ENCODE peak calls at places on chromosome 19, in five cellular contexts. Z is tibial nerve, I is lower leg skin, C is IMR-90, P is AG09309. O is an unnamed sample.

GRCh38 chr19:33133438-33134031 is 1.6 kb downstream of the WDR88 start:
- DNase-seq in I (no peak), C (no peak), Z (no peak), P (no peak), O (no peak)

GRCh38 chr19:38401148-38401547 is 1.7 kb upstream of the FAM98C start:
- DNase-seq in I (no peak), C (peak), P (no peak), Z (no peak), O (peak)

GRCh38 chr19:292281-292884 is 1.2 kb upstream of the PLPP2 start:
- DNase-seq in C (no peak), I (peak), P (no peak), Z (no peak), O (no peak)

GRCh38 chr19:6648141-6648715 is 21.7 kb downstream of the TNFSF14 start:
- DNase-seq in P (no peak), Z (no peak), C (no peak), I (no peak), O (no peak)

GRCh38 chr19:6890421-6890913 is 3.1 kb downstream of the ADGRE1 start:
- DNase-seq in Z (no peak), P (no peak), I (peak), C (no peak), O (no peak)

GRCh38 chr19:47230122-47230920 is 678 bp downstream of the BBC3 start:
- DNase-seq in P (no peak), C (peak), I (peak), Z (peak), O (no peak)

GRCh38 chr19:3154957-3155736 is 19.3 kb downstream of the GNA15 start:
- DNase-seq in P (peak), C (peak), Z (no peak), I (peak), O (peak)

GRCh38 chr19:28289294-28290063 is 923.5 kb downstream of the UQCRFS1 start:
- DNase-seq in Z (no peak), I (no peak), P (peak), C (no peak), O (peak)

GRCh38 chr19:2476451-2477140 is 669 bp downstream of the GADD45B start:
- DNase-seq in Z (no peak), C (peak), P (no peak), I (no peak), O (no peak)

GRCh38 chr19:38684078-38684861 is 36.8 kb downstream of the ACTN4 start:
- DNase-seq in C (peak), P (peak), I (peak), Z (peak), O (peak)

GRCh38 chr19:15291666-15292065 is 40.7 kb downstream of the BRD4 start:
- DNase-seq in Z (no peak), C (peak), I (no peak), P (no peak), O (no peak)

GRCh38 chr19:46932346-46932745 is 71.5 kb downstream of the ARHGAP35 start:
- DNase-seq in I (peak), C (peak), P (no peak), Z (no peak), O (no peak)

GRCh38 chr19:51462681-51463080 is 4.4 kb upstream of the SIGLEC8 start:
- DNase-seq in P (no peak), Z (no peak), C (no peak), I (peak), O (no peak)

GRCh38 chr19:679418-680286 is 3.5 kb downstream of the FSTL3 start:
- DNase-seq in Z (peak), P (peak), I (peak), C (peak), O (peak)

GRCh38 chr19:34998777-34999497 is 1.2 kb upstream of the GRAMD1A start:
- DNase-seq in C (no peak), I (no peak), P (no peak), Z (no peak), O (no peak)

GRCh38 chr19:39053276-39054090 is 21.1 kb upstream of the FBXO27 start:
- DNase-seq in I (no peak), C (no peak), P (no peak), Z (no peak), O (no peak)

GRCh38 chr19:47158879-47159509 is 28.4 kb downstream of the SAE1 start:
- DNase-seq in C (peak), Z (no peak), I (no peak), P (no peak), O (no peak)

GRCh38 chr19:48715681-48716171 is 3.8 kb downstream of the MAMSTR start:
- DNase-seq in Z (no peak), C (no peak), P (no peak), I (no peak), O (no peak)

GRCh38 chr19:802888-803561 is 5.8 kb downstream of the PTBP1 start:
- DNase-seq in I (no peak), Z (no peak), P (no peak), C (no peak), O (no peak)

GRCh38 chr19:6743714-6744380 is 4.4 kb downstream of the TRIP10 start:
- DNase-seq in I (no peak), Z (no peak), P (no peak), C (peak), O (no peak)

GRCh38 chr19:38251564-38252051 is 4.6 kb downstream of the PPP1R14A start:
- DNase-seq in P (no peak), C (no peak), Z (no peak), I (no peak), O (no peak)

GRCh38 chr19:32647361-32647760 is 27.6 kb downstream of the ANKRD27 start:
- DNase-seq in C (no peak), Z (no peak), I (no peak), P (no peak), O (no peak)

GRCh38 chr19:36246006-36246391 is 31.1 kb downstream of the ZNF146 start:
- DNase-seq in C (no peak), I (no peak), P (no peak), Z (no peak), O (no peak)

GRCh38 chr19:30719991-30720329 is 347.8 kb downstream of the ZNF536 start:
- DNase-seq in C (no peak), I (peak), Z (no peak), P (no peak), O (no peak)

GRCh38 chr19:8251025-8251472 is 41.9 kb downstream of the CERS4 start:
- DNase-seq in C (peak), I (peak), Z (peak), P (no peak), O (peak)
- TF ChIP-seq CTCF in C (no peak), I (no peak), Z (peak), P (peak), O (no peak)

GRCh38 chr19:10316229-10317044 is 622 bp upstream of the FDX2 start:
- DNase-seq in Z (no peak), P (no peak), I (no peak), C (no peak), O (no peak)
- H3K4me3 ChIP-seq in Z (no peak), P (no peak), I (no peak), C (no peak), O (no peak)

DNA sequence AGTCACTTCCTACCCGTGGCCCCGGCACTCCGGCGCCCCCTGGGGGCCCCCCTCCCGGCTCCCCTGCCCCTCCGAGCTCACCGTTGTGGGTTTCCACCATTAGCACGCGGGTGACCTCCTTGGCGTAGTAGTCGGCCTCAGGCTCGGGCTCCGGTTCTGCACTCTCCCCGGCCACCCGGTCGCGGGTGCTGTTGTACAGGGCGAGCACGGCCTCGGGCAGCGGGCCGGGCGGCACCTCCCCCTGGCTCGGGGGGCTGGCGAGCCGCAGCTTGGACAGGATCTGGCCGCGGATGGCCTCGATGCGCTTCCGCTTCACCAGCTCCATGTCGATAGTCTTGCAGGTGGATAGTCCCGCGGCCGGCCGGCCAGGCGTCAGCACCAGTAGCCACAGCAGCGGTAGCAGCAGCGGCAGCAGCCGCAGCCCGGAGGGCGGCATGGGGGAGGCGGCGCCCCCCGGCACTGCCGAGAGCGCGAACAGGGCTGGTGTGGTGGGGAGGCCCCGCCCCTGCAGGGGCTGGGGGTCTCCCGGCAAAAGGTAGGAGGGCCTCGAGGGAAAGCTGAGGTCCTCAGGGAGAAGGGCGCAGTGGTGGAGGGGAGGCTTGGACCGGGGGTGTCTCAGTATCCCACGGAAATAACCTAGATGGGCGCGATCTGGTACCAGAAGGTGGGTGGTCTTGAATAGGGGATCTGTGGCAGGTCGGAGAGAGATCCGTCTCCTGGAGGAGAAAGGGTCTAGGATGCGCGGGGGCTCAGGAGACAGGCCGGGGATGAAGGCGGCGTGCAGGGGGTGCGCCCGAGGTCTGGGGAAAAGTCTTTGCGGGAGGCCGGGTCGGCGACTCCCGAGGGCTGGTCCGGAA is 885 bp downstream of the TGFB1 start:
- DNase-seq in I (peak), P (no peak), C (peak), Z (peak), O (no peak)
- TF ChIP-seq CTCF in I (no peak), P (peak), C (peak), Z (peak), O (peak)

GRCh38 chr19:41353466-41354342 is at the start of gene TGFB1:
- DNase-seq in P (peak), C (peak), Z (peak), I (peak), O (no peak)

GRCh38 chr19:41352279-41352608 is 1.5 kb downstream of the TGFB1 start:
- DNase-seq in P (no peak), I (no peak), Z (no peak), C (no peak), O (no peak)

GRCh38 chr19:41355035-41355434 is 1.3 kb upstream of the TGFB1 start:
- DNase-seq in C (no peak), I (no peak), P (no peak), Z (no peak), O (no peak)

GRCh38 chr19:41355802-41356201 is 2.1 kb upstream of the TGFB1 start:
- DNase-seq in P (no peak), Z (no peak), I (no peak), C (no peak), O (no peak)

GRCh38 chr19:41354343-41354974 is 737 bp upstream of the TGFB1 start:
- DNase-seq in P (no peak), Z (no peak), C (no peak), I (no peak), O (no peak)
- H3K4me3 ChIP-seq in P (peak), Z (peak), C (peak), I (no peak), O (peak)

GRCh38 chr19:56671613-56671994 is at the start of gene ZNF835:
- DNase-seq in P (no peak), I (peak), C (no peak), Z (peak), O (no peak)
- TF ChIP-seq CTCF in P (no peak), I (no peak), C (no peak), Z (peak), O (no peak)

GRCh38 chr19:13795595-13796300 is 505 bp downstream of the ZSWIM4 start:
- DNase-seq in Z (no peak), I (no peak), C (peak), P (no peak), O (no peak)
- H3K4me3 ChIP-seq in Z (peak), I (peak), C (peak), P (peak), O (peak)

DNA sequence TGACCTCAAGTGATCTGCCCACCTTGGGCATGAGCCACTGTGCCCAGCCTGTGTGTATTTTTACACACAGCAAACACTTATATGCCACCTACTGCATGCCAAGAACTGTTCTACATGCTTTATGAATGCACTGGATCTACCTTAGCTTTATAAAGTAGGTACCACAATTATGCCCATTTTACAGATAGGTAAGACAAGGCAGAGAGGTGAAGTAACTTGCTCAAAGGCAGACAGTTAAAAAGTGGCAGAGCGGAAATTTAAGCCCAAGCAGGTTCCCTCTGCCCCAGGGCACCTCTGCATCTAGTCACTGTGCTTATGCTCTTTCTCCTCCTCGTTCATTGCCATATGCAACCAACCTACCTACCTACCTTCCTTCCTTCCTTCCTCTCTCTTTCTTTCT is 10.5 kb downstream of the ADAMTS10 start:
- DNase-seq in P (no peak), C (no peak), Z (no peak), I (no peak), O (no peak)
- TF ChIP-seq CTCF in P (no peak), C (no peak), Z (no peak), I (no peak), O (no peak)

GRCh38 chr19:8146877-8147575 is 2.4 kb downstream of the FBN3 start:
- DNase-seq in I (no peak), Z (no peak), P (no peak), C (no peak), O (no peak)

GRCh38 chr19:8147579-8147978 is 1.8 kb downstream of the FBN3 start:
- DNase-seq in C (no peak), P (no peak), I (no peak), Z (no peak), O (no peak)

GRCh38 chr19:8149261-8150094 is at the start of gene FBN3:
- DNase-seq in Z (no peak), I (no peak), P (no peak), C (no peak), O (no peak)

GRCh38 chr19:8148088-8148409 is 1.3 kb downstream of the FBN3 start:
- DNase-seq in I (no peak), C (no peak), P (no peak), Z (no peak), O (no peak)

GRCh38 chr19:8148410-8149231 is 771 bp downstream of the FBN3 start:
- DNase-seq in I (no peak), P (no peak), C (no peak), Z (no peak), O (no peak)
- H3K4me3 ChIP-seq in I (no peak), P (no peak), C (no peak), Z (no peak), O (peak)

GRCh38 chr19:13334801-13335481 is 171.3 kb downstream of the CACNA1A start:
- DNase-seq in C (no peak), I (no peak), Z (no peak), P (no peak), O (no peak)
- TF ChIP-seq CTCF in C (no peak), I (no peak), Z (no peak), P (no peak), O (no peak)

GRCh38 chr19:45251452-45252354 is 632 bp downstream of the MARK4 start:
- DNase-seq in C (no peak), P (no peak), Z (no peak), I (no peak), O (no peak)

GRCh38 chr19:45255611-45256157 is 4.6 kb downstream of the MARK4 start:
- DNase-seq in C (no peak), P (no peak), Z (no peak), I (no peak), O (no peak)

GRCh38 chr19:45256836-45257235 is 5.8 kb downstream of the MARK4 start:
- DNase-seq in C (no peak), I (no peak), P (no peak), Z (no peak), O (no peak)

GRCh38 chr19:45253396-45254027 is 2.4 kb downstream of the MARK4 start:
- DNase-seq in Z (no peak), P (no peak), I (no peak), C (peak), O (no peak)

GRCh38 chr19:45254044-45254531 is 3.0 kb downstream of the MARK4 start:
- DNase-seq in P (no peak), Z (no peak), C (no peak), I (no peak), O (no peak)
- H3K4me3 ChIP-seq in P (no peak), Z (no peak), C (no peak), I (no peak), O (no peak)